ENCODE peak calls at places on chromosomes 11 and 22, in four cellular contexts. B is memory B cell; W is stimulated activated naive B cell treated with anti-CD40 and anti-IgM and Interleukin-4, amounts not matched to agents 10 μg/mL and 1 μg/mL and 100 μg/mL, for 72 hours; Y is NCI-H774. F is an unnamed sample.

GRCh38 chr22:44353063-44353440 is 40.3 kb upstream of the SHISAL1 start:
- DNase-seq in B (no peak), Y (no peak), W (no peak), F (no peak)

GRCh38 chr22:35695202-35695601 is 22.5 kb upstream of the APOL5 start:
- DNase-seq in B (no peak), Y (no peak), W (no peak), F (no peak)

GRCh38 chr11:46357483-46357936 is 10.2 kb downstream of the DGKZ start:
- DNase-seq in B (no peak), Y (no peak), W (no peak), F (no peak)

GRCh38 chr11:125941241-125941605 is 4.6 kb upstream of the VSIG10L2 start:
- DNase-seq in Y (no peak), W (no peak), B (no peak), F (no peak)

GRCh38 chr22:32058656-32059280 is 15.7 kb downstream of the SLC5A1 start:
- DNase-seq in B (no peak), Y (no peak), W (no peak), F (no peak)

GRCh38 chr11:72191961-72192381 is at the start of gene FOLR1:
- DNase-seq in B (no peak), W (no peak), Y (no peak), F (no peak)

GRCh38 chr22:16601437-16602223 is 9.0 kb upstream of the CCT8L2 start:
- DNase-seq in W (no peak), Y (no peak), B (no peak), F (no peak)

GRCh38 chr11:44753965-44754645 is 27.3 kb downstream of the TSPAN18 start:
- DNase-seq in W (no peak), Y (no peak), B (no peak), F (no peak)

GRCh38 chr22:20267441-20268288 is 453 bp downstream of the RTN4R start:
- DNase-seq in Y (no peak), W (no peak), B (no peak), F (no peak)

GRCh38 chr22:31952459-31952858 is 8.1 kb downstream of the YWHAH start:
- DNase-seq in B (no peak), Y (no peak), W (no peak), F (no peak)

GRCh38 chr22:37166675-37167066 is 17.0 kb upstream of the IL2RB start:
- DNase-seq in W (peak), Y (no peak), B (peak), F (peak)

GRCh38 chr11:115324569-115325432 is 179.4 kb downstream of the CADM1 start:
- DNase-seq in B (peak), Y (peak), W (no peak), F (peak)

GRCh38 chr11:133784359-133784758 is 61.0 kb downstream of the SPATA19 start:
- DNase-seq in B (no peak), Y (no peak), W (no peak), F (no peak)

GRCh38 chr11:48124880-48125279 is 91.7 kb upstream of the OR4B1 start:
- DNase-seq in Y (no peak), B (no peak), W (no peak), F (no peak)

GRCh38 chr11:119907122-119907933 is 178.3 kb upstream of the NECTIN1 start:
- DNase-seq in W (no peak), B (no peak), Y (no peak), F (no peak)

GRCh38 chr22:42178910-42179495 is 48.4 kb upstream of the CYP2D6 start:
- DNase-seq in Y (no peak), B (no peak), W (no peak), F (no peak)

GRCh38 chr11:129939510-129939909 is 44.1 kb upstream of the NFRKB start:
- DNase-seq in Y (no peak), B (no peak), W (no peak), F (no peak)

GRCh38 chr11:3803726-3804510 is 4.4 kb upstream of the PGAP2 start:
- DNase-seq in Y (no peak), W (no peak), B (no peak), F (no peak)

GRCh38 chr22:46966495-46966845 is 204.0 kb downstream of the TBC1D22A start:
- DNase-seq in B (no peak), Y (no peak), W (no peak), F (no peak)

GRCh38 chr11:10298342-10298741 is 4.3 kb upstream of the SBF2 start:
- DNase-seq in B (no peak), Y (no peak), W (peak), F (peak)

GRCh38 chr11:70761906-70762196 is 363.5 kb downstream of the CTTN start:
- DNase-seq in B (no peak), W (no peak), Y (no peak), F (no peak)

GRCh38 chr22:24391836-24392217 is 35.6 kb upstream of the ADORA2A start:
- DNase-seq in Y (no peak), B (no peak), W (no peak), F (no peak)

GRCh38 chr11:31419138-31419537 is 49.5 kb downstream of the DNAJC24 start:
- DNase-seq in W (no peak), Y (no peak), B (no peak), F (no peak)

GRCh38 chr22:41513391-41513790 is 30.9 kb downstream of the POLR3H start:
- DNase-seq in Y (no peak), B (no peak), W (no peak), F (no peak)

GRCh38 chr11:116742104-116742503 is 30.7 kb downstream of the BUD13 start:
- DNase-seq in Y (no peak), W (no peak), B (no peak), F (no peak)

GRCh38 chr11:12723410-12724297 is 49.4 kb downstream of the TEAD1 start:
- DNase-seq in Y (no peak), W (no peak), B (no peak), F (no peak)

GRCh38 chr11:2671748-2672147 is 28.0 kb downstream of the KCNQ1OT1 start:
- DNase-seq in B (no peak), Y (no peak), W (no peak), F (no peak)

F was measured in MM.1S.